ENCODE peak calls at places on chromosome 1, in ten cellular contexts. U is tibial artery; R is neural crest cell; V is endodermal cell; O is cardiac muscle cell; D is uterus; E is D721Med; Y is CD4-positive, alpha-beta T cell; L is GM23338; T is endothelial cell. C is an unnamed sample.

GRCh38 chr1:229024528-229025119 is 246.3 kb upstream of the RAB4A start:
- DNase-seq in E (no peak), Y (no peak), R (no peak), V (peak; percentile 75), D (peak; percentile 45), T (no peak), U (peak; percentile 69), O (no peak), L (no peak), C (no peak)

GRCh38 chr1:202578565-202578964 is 131.7 kb downstream of the SYT2 start:
- DNase-seq in Y (no peak), T (no peak), R (no peak), D (no peak), U (no peak), E (no peak), O (no peak), L (no peak), V (no peak), C (no peak)

GRCh38 chr1:93694833-93695232 is 13.2 kb upstream of the BCAR3 start:
- DNase-seq in R (no peak), D (no peak), E (no peak), L (peak; percentile 33), Y (no peak), U (no peak), O (no peak), T (no peak), V (peak; percentile 85), C (no peak)

GRCh38 chr1:89070509-89070908 is 5.5 kb upstream of the GBP1 start:
- DNase-seq in U (no peak), V (no peak), T (no peak), E (no peak), L (no peak), R (no peak), O (no peak), Y (no peak), D (no peak), C (no peak)

GRCh38 chr1:32768110-32768857 is 48.9 kb downstream of the YARS1 start:
- DNase-seq in R (no peak), D (no peak), L (no peak), E (no peak), V (no peak), T (no peak), U (no peak), Y (no peak), O (no peak), C (no peak)

GRCh38 chr1:162639718-162640117 is 7.5 kb downstream of the DDR2 start:
- DNase-seq in R (no peak), T (no peak), E (no peak), O (no peak), U (no peak), V (no peak), D (no peak), L (no peak), Y (no peak), C (no peak)

GRCh38 chr1:168621356-168621755 is 45.0 kb downstream of the XCL1 start:
- DNase-seq in V (no peak), U (no peak), E (no peak), D (no peak), T (no peak), Y (no peak), O (peak; percentile 60), L (peak; percentile 62), R (no peak), C (no peak)

GRCh38 chr1:92749024-92749634 is 35.8 kb downstream of the EVI5 start:
- DNase-seq in T (no peak), Y (peak; percentile 12), L (peak; percentile 82), R (no peak), E (peak; percentile 22), U (no peak), O (peak; percentile 47), V (peak; percentile 68), D (no peak), C (no peak)

GRCh38 chr1:50973875-50974617 is 4.0 kb downstream of the CDKN2C start:
- DNase-seq in Y (no peak), D (no peak), U (no peak), V (peak; percentile 53), T (no peak), E (no peak), R (no peak), O (no peak), L (peak; percentile 50), C (no peak)

GRCh38 chr1:77290576-77290975 is 8.8 kb downstream of the AK5 start:
- DNase-seq in Y (no peak), O (no peak), U (no peak), V (no peak), L (no peak), T (no peak), R (no peak), E (no peak), D (no peak), C (no peak)

GRCh38 chr1:69551476-69552324 is 16.0 kb upstream of the LRRC7 start:
- DNase-seq in U (no peak), L (no peak), D (no peak), Y (no peak), V (peak; percentile 45), T (no peak), E (no peak), O (no peak), R (no peak), C (no peak)

DNA sequence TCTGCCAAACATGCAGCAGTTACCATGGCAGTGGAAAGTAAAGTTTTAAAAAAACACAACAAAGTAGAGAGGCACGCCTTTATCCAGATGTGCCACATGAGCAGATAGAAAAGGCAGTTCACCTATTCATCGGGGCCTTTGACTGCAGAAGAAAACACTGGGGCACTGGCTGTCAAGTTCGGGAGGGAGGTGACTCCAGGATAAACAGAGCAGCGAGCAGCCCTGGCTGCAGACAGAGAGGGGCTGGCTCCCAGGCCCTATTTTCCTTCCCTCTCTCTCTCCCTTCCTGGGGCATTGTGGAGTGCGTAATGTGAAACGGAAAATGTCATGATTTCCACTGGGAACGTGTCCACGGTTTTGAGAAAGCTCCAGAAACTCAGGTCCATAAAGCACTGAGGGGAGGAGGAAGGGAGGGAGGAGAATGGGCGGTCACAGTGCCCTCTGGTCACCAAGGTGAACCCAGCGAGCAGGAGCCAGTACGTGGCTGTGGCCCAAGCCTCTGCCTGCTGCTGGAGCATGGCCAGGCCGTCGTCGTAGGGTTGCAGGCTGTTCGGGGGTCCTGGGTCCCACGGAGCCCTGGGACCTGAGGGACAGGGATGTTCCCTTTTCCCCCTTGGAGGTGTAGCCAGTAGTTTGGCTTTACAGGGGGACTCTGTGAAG is 114.7 kb upstream of the IRF2BP2 start:
- DNase-seq in R (no peak), U (peak; percentile 84), D (peak; percentile 84), E (no peak), T (peak; percentile 32), V (peak; percentile 76), Y (no peak), O (peak; percentile 53), L (no peak), C (no peak)
- TF ChIP-seq CTCF in R (no peak), U (no peak), D (no peak), E (no peak), T (no peak), V (peak; percentile 3), Y (no peak), O (no peak), L (no peak), C (no peak)

GRCh38 chr1:178064191-178064821 is 29.6 kb upstream of the RASAL2 start:
- DNase-seq in V (no peak), T (no peak), Y (no peak), R (no peak), D (no peak), E (no peak), U (no peak), L (no peak), O (no peak), C (no peak)

GRCh38 chr1:178066904-178067531 is 26.9 kb upstream of the RASAL2 start:
- DNase-seq in U (no peak), E (no peak), T (no peak), R (no peak), Y (no peak), V (no peak), O (no peak), D (no peak), L (no peak), C (no peak)

GRCh38 chr1:178061632-178062031 is 32.3 kb upstream of the RASAL2 start:
- DNase-seq in D (no peak), T (no peak), U (no peak), V (no peak), O (no peak), R (no peak), E (no peak), Y (no peak), L (no peak), C (no peak)

GRCh38 chr1:178060789-178061556 is 32.9 kb upstream of the RASAL2 start:
- DNase-seq in E (no peak), D (peak; percentile 36), L (peak; percentile 61), R (no peak), V (peak; percentile 67), U (no peak), O (peak; percentile 27), Y (no peak), T (no peak), C (no peak)

DNA sequence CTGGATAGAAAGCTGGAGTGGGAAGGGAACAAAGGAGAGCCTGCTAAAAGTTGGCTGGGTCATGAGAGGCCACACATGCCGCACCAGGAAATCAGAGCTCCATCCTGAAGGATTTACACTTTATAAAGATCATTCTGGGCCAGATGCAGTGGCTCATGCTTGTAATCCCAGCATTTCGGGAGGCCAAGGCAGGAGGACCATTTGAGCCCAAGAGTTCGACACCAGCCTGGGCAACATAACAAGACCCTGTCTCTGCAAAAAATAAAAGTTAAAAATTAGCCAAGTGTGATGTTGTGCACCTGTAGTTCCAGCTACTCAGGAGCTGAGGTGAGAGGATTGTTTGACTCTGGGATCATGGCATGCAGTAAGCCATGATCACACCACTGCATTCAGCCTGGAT is 28.7 kb upstream of the RASAL2 start:
- DNase-seq in V (no peak), O (no peak), E (no peak), T (no peak), Y (no peak), L (no peak), D (no peak), R (no peak), U (no peak), C (no peak)
- TF ChIP-seq CTCF in V (no peak), O (no peak), E (no peak), T (no peak), Y (no peak), L (no peak), D (no peak), R (no peak), U (no peak), C (no peak)

GRCh38 chr1:166875734-166876539 is at the start of gene TADA1:
- DNase-seq in T (peak; percentile 96), O (peak; percentile 100), L (peak; percentile 100), R (peak; percentile 95), Y (peak; percentile 99), V (peak; percentile 99), E (peak; percentile 78), U (peak; percentile 99), D (peak; percentile 98), C (peak; percentile 94)
- TF ChIP-seq CTCF in T (no peak), O (no peak), L (no peak), R (no peak), Y (no peak), V (no peak), E (peak; percentile 32), U (no peak), D (peak; percentile 36), C (no peak)

DNA sequence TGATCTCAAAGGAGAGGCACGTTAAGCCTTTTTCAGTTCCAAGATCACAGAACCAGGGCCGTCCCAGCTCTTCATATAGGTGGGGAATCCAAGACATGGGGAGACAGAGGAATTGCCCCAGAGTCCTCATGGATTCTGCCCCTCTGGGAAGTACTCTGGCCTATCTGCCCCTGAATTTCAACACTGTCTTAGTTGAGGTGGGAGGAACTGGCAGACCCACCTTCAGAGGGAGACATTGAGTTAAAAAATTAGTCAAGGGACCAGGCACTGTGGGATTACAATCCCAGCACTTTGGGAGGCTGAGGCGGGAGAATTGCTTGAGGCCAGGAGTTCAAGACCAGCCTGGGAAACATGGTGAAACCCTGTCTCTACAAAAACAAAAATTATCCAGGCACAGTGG is 2.1 kb upstream of the KNCN start:
- DNase-seq in E (no peak), L (no peak), O (no peak), T (no peak), U (no peak), V (no peak), Y (no peak), R (no peak), D (no peak), C (no peak)
- TF ChIP-seq CTCF in E (peak; percentile 14), L (no peak), O (no peak), T (no peak), U (no peak), V (peak; percentile 42), Y (no peak), R (no peak), D (no peak), C (no peak)